ENCODE peak calls at places on chromosomes 11 and 22, in six cellular contexts. One of them, this sample, is unnamed.

GRCh38 chr22:37752189-37753061 is 55.3 kb upstream of the GCAT start:
- DNase-seq in SK-N-SH: peak; percentile 94
- DNase-seq in mesendoderm: peak; percentile 73
- DNase-seq in SJSA1: peak; percentile 98
- DNase-seq in uterus: peak; percentile 86
- DNase-seq in heart right ventricle: peak; percentile 92
- DNase-seq in this sample: peak; percentile 87

GRCh38 chr22:19455585-19456370 is 8.3 kb upstream of the C22orf39 start:
- DNase-seq in heart right ventricle: no peak
- DNase-seq in uterus: no peak
- DNase-seq in SJSA1: peak; percentile 86
- DNase-seq in mesendoderm: no peak
- DNase-seq in SK-N-SH: no peak
- DNase-seq in this sample: no peak

GRCh38 chr11:44855138-44855849 is 95.4 kb downstream of the TP53I11 start:
- DNase-seq in mesendoderm: no peak
- DNase-seq in uterus: no peak
- DNase-seq in SK-N-SH: no peak
- DNase-seq in heart right ventricle: no peak
- DNase-seq in SJSA1: no peak
- DNase-seq in this sample: no peak

GRCh38 chr11:81959341-81959740 is 774.3 kb downstream of the FAM181B start:
- DNase-seq in heart right ventricle: no peak
- DNase-seq in mesendoderm: peak; percentile 84
- DNase-seq in uterus: no peak
- DNase-seq in SJSA1: no peak
- DNase-seq in SK-N-SH: no peak
- DNase-seq in this sample: no peak

GRCh38 chr11:16604784-16605439 is 133.5 kb upstream of the C11orf58 start:
- DNase-seq in mesendoderm: peak; percentile 71
- DNase-seq in SJSA1: peak; percentile 75
- DNase-seq in heart right ventricle: peak; percentile 46
- DNase-seq in uterus: no peak
- DNase-seq in SK-N-SH: peak; percentile 84
- DNase-seq in this sample: peak; percentile 26

GRCh38 chr22:17845340-17845739 is 71.1 kb upstream of the BID start:
- DNase-seq in uterus: no peak
- DNase-seq in mesendoderm: no peak
- DNase-seq in SK-N-SH: no peak
- DNase-seq in heart right ventricle: no peak
- DNase-seq in SJSA1: no peak
- DNase-seq in this sample: no peak

GRCh38 chr11:130522284-130522961 is 74.0 kb downstream of the ADAMTS15 start:
- DNase-seq in mesendoderm: peak; percentile 98
- DNase-seq in SJSA1: peak; percentile 64
- DNase-seq in SK-N-SH: peak; percentile 70
- DNase-seq in uterus: peak; percentile 94
- DNase-seq in heart right ventricle: peak; percentile 94
- DNase-seq in this sample: peak; percentile 94

GRCh38 chr11:15969701-15970329 is 386.5 kb downstream of the SOX6 start:
- DNase-seq in mesendoderm: no peak
- DNase-seq in SK-N-SH: no peak
- DNase-seq in uterus: no peak
- DNase-seq in SJSA1: peak; percentile 73
- DNase-seq in heart right ventricle: no peak
- DNase-seq in this sample: no peak

GRCh38 chr11:57903441-57904123 is 120.1 kb upstream of the OR9Q1 start:
- DNase-seq in uterus: no peak
- DNase-seq in SJSA1: peak; percentile 15
- DNase-seq in mesendoderm: peak; percentile 68
- DNase-seq in heart right ventricle: no peak
- DNase-seq in SK-N-SH: no peak
- DNase-seq in this sample: no peak

GRCh38 chr22:37231406-37232139 is 12.5 kb downstream of the RAC2 start:
- DNase-seq in SJSA1: no peak
- DNase-seq in heart right ventricle: no peak
- DNase-seq in uterus: no peak
- DNase-seq in SK-N-SH: peak; percentile 12
- DNase-seq in mesendoderm: no peak
- DNase-seq in this sample: no peak

GRCh38 chr11:45079943-45080719 is 66.3 kb upstream of the PRDM11 start:
- DNase-seq in heart right ventricle: no peak
- DNase-seq in SJSA1: no peak
- DNase-seq in SK-N-SH: no peak
- DNase-seq in uterus: no peak
- DNase-seq in mesendoderm: no peak
- DNase-seq in this sample: no peak

GRCh38 chr11:101336858-101337257 is 207.2 kb upstream of the PGR start:
- DNase-seq in heart right ventricle: no peak
- DNase-seq in SK-N-SH: no peak
- DNase-seq in mesendoderm: no peak
- DNase-seq in SJSA1: no peak
- DNase-seq in uterus: peak; percentile 33
- DNase-seq in this sample: no peak

GRCh38 chr11:46183819-46184218 is 62.6 kb upstream of the PHF21A start:
- DNase-seq in SK-N-SH: no peak
- DNase-seq in heart right ventricle: no peak
- DNase-seq in mesendoderm: no peak
- DNase-seq in SJSA1: no peak
- DNase-seq in uterus: no peak
- DNase-seq in this sample: no peak

GRCh38 chr11:61401558-61401957 is 9.2 kb downstream of the TMEM216 start:
- DNase-seq in heart right ventricle: no peak
- DNase-seq in SJSA1: no peak
- DNase-seq in SK-N-SH: no peak
- DNase-seq in mesendoderm: no peak
- DNase-seq in uterus: no peak
- DNase-seq in this sample: no peak

GRCh38 chr11:90364527-90364926 is 141.7 kb upstream of the CHORDC1 start:
- DNase-seq in heart right ventricle: no peak
- DNase-seq in mesendoderm: no peak
- DNase-seq in uterus: no peak
- DNase-seq in SK-N-SH: no peak
- DNase-seq in SJSA1: no peak
- DNase-seq in this sample: no peak

GRCh38 chr11:71342951-71343827 is 90.8 kb upstream of the SHANK2 start:
- DNase-seq in mesendoderm: peak; percentile 80
- DNase-seq in heart right ventricle: no peak
- DNase-seq in uterus: no peak
- DNase-seq in SJSA1: peak; percentile 29
- DNase-seq in SK-N-SH: peak; percentile 74
- DNase-seq in this sample: peak; percentile 65

GRCh38 chr11:20397281-20397680 is 9.8 kb downstream of the PRMT3 start:
- DNase-seq in uterus: no peak
- DNase-seq in SJSA1: peak; percentile 5
- DNase-seq in heart right ventricle: no peak
- DNase-seq in SK-N-SH: peak; percentile 42
- DNase-seq in mesendoderm: peak; percentile 66
- DNase-seq in this sample: peak; percentile 45

GRCh38 chr11:28910926-28911325 is 802.7 kb downstream of the METTL15 start:
- DNase-seq in SK-N-SH: no peak
- DNase-seq in mesendoderm: no peak
- DNase-seq in heart right ventricle: no peak
- DNase-seq in SJSA1: no peak
- DNase-seq in uterus: no peak
- DNase-seq in this sample: no peak

GRCh38 chr11:125886997-125887372 is 483 bp upstream of the HYLS1 start:
- DNase-seq in SJSA1: peak; percentile 78
- DNase-seq in mesendoderm: no peak
- DNase-seq in uterus: peak; percentile 46
- DNase-seq in heart right ventricle: peak; percentile 31
- DNase-seq in SK-N-SH: no peak
- DNase-seq in this sample: peak; percentile 74

GRCh38 chr11:115194798-115195101 is 309.5 kb downstream of the CADM1 start:
- DNase-seq in heart right ventricle: no peak
- DNase-seq in uterus: no peak
- DNase-seq in mesendoderm: no peak
- DNase-seq in SK-N-SH: no peak
- DNase-seq in SJSA1: no peak
- DNase-seq in this sample: no peak

GRCh38 chr22:38834991-38835390 is 8.8 kb downstream of the NPTXR start:
- DNase-seq in SJSA1: no peak
- DNase-seq in mesendoderm: no peak
- DNase-seq in SK-N-SH: no peak
- DNase-seq in uterus: no peak
- DNase-seq in heart right ventricle: no peak
- DNase-seq in this sample: no peak

GRCh38 chr22:20013382-20013871 is 3.2 kb downstream of the ARVCF start:
- DNase-seq in SK-N-SH: peak; percentile 86
- DNase-seq in uterus: peak; percentile 60
- DNase-seq in heart right ventricle: peak; percentile 66
- DNase-seq in SJSA1: peak; percentile 54
- DNase-seq in mesendoderm: peak; percentile 79
- DNase-seq in this sample: peak; percentile 63

GRCh38 chr11:20631525-20632168 is 32.2 kb downstream of the SLC6A5 start:
- DNase-seq in uterus: no peak
- DNase-seq in SJSA1: no peak
- DNase-seq in mesendoderm: peak; percentile 78
- DNase-seq in heart right ventricle: no peak
- DNase-seq in SK-N-SH: no peak
- DNase-seq in this sample: no peak

DNA sequence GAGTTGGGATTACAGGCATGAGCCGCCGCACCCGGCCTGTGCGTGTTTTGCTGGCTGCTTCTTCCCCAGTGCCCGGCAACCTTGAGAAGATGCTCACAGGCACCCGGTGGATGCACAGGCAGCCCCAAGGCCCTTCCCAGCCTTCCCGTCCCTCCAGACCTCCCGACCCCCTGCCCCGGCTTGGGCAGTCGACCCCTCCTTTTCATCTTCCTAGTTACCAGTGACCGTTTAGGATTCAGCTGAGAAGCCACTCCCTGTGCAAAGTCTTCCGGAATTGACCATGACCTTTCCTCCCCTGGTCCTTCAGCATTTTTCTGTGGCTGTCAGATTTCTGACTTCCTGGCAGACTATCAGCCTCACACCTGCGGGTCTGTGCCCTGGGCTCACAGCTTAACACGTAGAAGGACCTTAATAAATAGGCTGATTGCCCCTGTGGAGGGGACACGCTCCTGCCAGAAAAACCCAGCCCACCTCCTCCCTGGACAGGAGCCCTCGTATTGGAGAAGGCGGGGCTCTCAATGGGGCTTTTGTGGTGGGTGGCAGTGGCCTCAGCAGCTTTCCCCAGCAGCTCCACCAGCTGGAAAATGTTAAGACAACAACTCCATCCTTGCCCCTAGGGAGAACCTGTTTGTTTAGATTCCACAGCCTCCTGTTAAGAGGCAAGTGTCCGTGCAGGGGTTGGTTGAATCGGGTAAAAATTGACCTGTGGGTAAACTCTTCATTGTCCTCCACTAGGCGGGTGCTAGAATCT is 10.4 kb upstream of the ANO1 start:
- DNase-seq in uterus: no peak
- DNase-seq in SK-N-SH: peak; percentile 30
- DNase-seq in heart right ventricle: no peak
- DNase-seq in mesendoderm: peak; percentile 85
- DNase-seq in SJSA1: peak; percentile 43
- DNase-seq in this sample: no peak
- H3K27me3 ChIP-seq in uterus: no peaks in the 10 kb centered on the region
- H3K27me3 ChIP-seq in SK-N-SH: no peaks in the 10 kb centered on the region
- H3K27me3 ChIP-seq in heart right ventricle: peaks cover 62% of the 10 kb centered on the region
- H3K27me3 ChIP-seq in mesendoderm: peaks cover 2% of the 10 kb centered on the region
- H3K27me3 ChIP-seq in SJSA1: peaks cover 37% of the 10 kb centered on the region
- H3K27me3 ChIP-seq in this sample: no peaks in the 10 kb centered on the region

GRCh38 chr22:46408568-46409506 is 73.3 kb downstream of the TRMU start:
- DNase-seq in heart right ventricle: no peak
- DNase-seq in SK-N-SH: no peak
- DNase-seq in mesendoderm: no peak
- DNase-seq in uterus: no peak
- DNase-seq in SJSA1: no peak
- DNase-seq in this sample: no peak
- H3K27me3 ChIP-seq in heart right ventricle: no peaks in the 10 kb centered on the region
- H3K27me3 ChIP-seq in SK-N-SH: no peaks in the 10 kb centered on the region
- H3K27me3 ChIP-seq in mesendoderm: no peaks in the 10 kb centered on the region
- H3K27me3 ChIP-seq in uterus: no peaks in the 10 kb centered on the region
- H3K27me3 ChIP-seq in SJSA1: peaks cover 4% of the 10 kb centered on the region
- H3K27me3 ChIP-seq in this sample: no peaks in the 10 kb centered on the region

GRCh38 chr22:49077036-49077393 is 750.7 kb downstream of the BRD1 start:
- DNase-seq in SK-N-SH: peak; percentile 63
- DNase-seq in heart right ventricle: no peak
- DNase-seq in SJSA1: no peak
- DNase-seq in mesendoderm: no peak
- DNase-seq in uterus: no peak
- DNase-seq in this sample: no peak

GRCh38 chr22:49079027-49079725 is 748.5 kb downstream of the BRD1 start:
- DNase-seq in mesendoderm: no peak
- DNase-seq in heart right ventricle: no peak
- DNase-seq in SJSA1: no peak
- DNase-seq in SK-N-SH: no peak
- DNase-seq in uterus: no peak
- DNase-seq in this sample: no peak

GRCh38 chr22:49076300-49077035 is 751.2 kb downstream of the BRD1 start:
- DNase-seq in heart right ventricle: no peak
- DNase-seq in mesendoderm: peak; percentile 43
- DNase-seq in uterus: no peak
- DNase-seq in SJSA1: no peak
- DNase-seq in SK-N-SH: peak; percentile 62
- DNase-seq in this sample: no peak

GRCh38 chr22:49077586-49077985 is 750.1 kb downstream of the BRD1 start:
- DNase-seq in heart right ventricle: no peak
- DNase-seq in uterus: no peak
- DNase-seq in mesendoderm: no peak
- DNase-seq in SJSA1: no peak
- DNase-seq in SK-N-SH: no peak
- DNase-seq in this sample: no peak

GRCh38 chr22:49078076-49078710 is 749.5 kb downstream of the BRD1 start:
- DNase-seq in mesendoderm: no peak
- DNase-seq in SJSA1: no peak
- DNase-seq in SK-N-SH: no peak
- DNase-seq in uterus: no peak
- DNase-seq in heart right ventricle: no peak
- DNase-seq in this sample: no peak
- H3K27me3 ChIP-seq in mesendoderm: no peaks in the 10 kb centered on the region
- H3K27me3 ChIP-seq in SJSA1: no peaks in the 10 kb centered on the region
- H3K27me3 ChIP-seq in SK-N-SH: no peaks in the 10 kb centered on the region
- H3K27me3 ChIP-seq in uterus: no peaks in the 10 kb centered on the region
- H3K27me3 ChIP-seq in heart right ventricle: peaks cover 30% of the 10 kb centered on the region
- H3K27me3 ChIP-seq in this sample: no peaks in the 10 kb centered on the region

DNA sequence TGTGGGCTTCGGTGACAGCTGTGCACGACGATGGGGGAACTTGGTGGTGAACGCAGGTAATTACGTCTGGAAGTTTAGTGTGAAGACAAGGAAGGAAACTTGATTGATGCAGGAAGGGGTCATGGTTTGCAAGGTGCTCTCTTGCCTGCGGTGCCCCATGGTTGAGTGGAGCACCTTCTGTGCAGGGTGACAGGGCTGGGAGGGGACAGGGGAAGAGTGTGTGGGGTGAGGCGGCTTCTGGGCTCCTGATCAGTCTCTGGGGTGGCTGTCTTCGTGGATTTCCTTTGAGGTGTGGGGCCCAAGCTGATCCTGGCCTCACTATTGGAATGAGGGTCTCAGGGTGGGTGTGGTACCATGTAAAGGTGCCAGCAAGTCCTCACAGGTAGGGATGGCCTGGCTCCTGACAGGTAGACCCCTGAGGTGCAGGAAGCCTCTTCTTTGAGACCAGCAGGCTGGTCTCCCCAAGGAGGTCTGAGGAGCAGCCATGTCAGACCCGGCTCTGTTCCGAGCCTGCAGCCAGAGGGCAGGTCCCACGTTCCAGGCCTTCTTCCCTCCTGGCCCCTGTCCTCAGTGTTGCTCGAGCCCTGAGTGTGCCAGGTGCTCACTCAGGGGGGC is 1020.1 kb downstream of the TBC1D22A start:
- DNase-seq in mesendoderm: no peak
- DNase-seq in heart right ventricle: no peak
- DNase-seq in uterus: no peak
- DNase-seq in SK-N-SH: no peak
- DNase-seq in SJSA1: no peak
- DNase-seq in this sample: no peak
- H3K27me3 ChIP-seq in mesendoderm: no peaks in the 10 kb centered on the region
- H3K27me3 ChIP-seq in heart right ventricle: peaks cover 31% of the 10 kb centered on the region
- H3K27me3 ChIP-seq in uterus: no peaks in the 10 kb centered on the region
- H3K27me3 ChIP-seq in SK-N-SH: no peaks in the 10 kb centered on the region
- H3K27me3 ChIP-seq in SJSA1: no peaks in the 10 kb centered on the region
- H3K27me3 ChIP-seq in this sample: no peaks in the 10 kb centered on the region